ENCODE peak calls at places on chromosome 6, in four cellular contexts. One of them, this sample, is unnamed.

GRCh38 chr6:129632081-129632758 is 77.8 kb downstream of the ARHGAP18 start:
- DNase-seq in IMR-90: no peak
- DNase-seq in pancreas: no peak
- DNase-seq in body of pancreas: no peak
- DNase-seq in this sample: no peak

GRCh38 chr6:56944651-56945050 is 10.3 kb upstream of the BEND6 start:
- DNase-seq in body of pancreas: no peak
- DNase-seq in IMR-90: no peak
- DNase-seq in pancreas: no peak
- DNase-seq in this sample: no peak

GRCh38 chr6:108446629-108447150 is 114.0 kb upstream of the FOXO3 start:
- DNase-seq in IMR-90: no peak
- DNase-seq in pancreas: no peak
- DNase-seq in body of pancreas: no peak
- DNase-seq in this sample: no peak

GRCh38 chr6:84685983-84686584 is 78.3 kb downstream of the TBX18 start:
- DNase-seq in IMR-90: peak; percentile 16
- DNase-seq in body of pancreas: no peak
- DNase-seq in pancreas: no peak
- DNase-seq in this sample: peak; percentile 8

GRCh38 chr6:144561455-144562043 is 276.4 kb downstream of the UTRN start:
- DNase-seq in body of pancreas: no peak
- DNase-seq in IMR-90: no peak
- DNase-seq in pancreas: no peak
- DNase-seq in this sample: no peak

GRCh38 chr6:158667360-158667981 is 17.6 kb downstream of the SYTL3 start:
- DNase-seq in pancreas: no peak
- DNase-seq in IMR-90: no peak
- DNase-seq in body of pancreas: no peak
- DNase-seq in this sample: no peak

GRCh38 chr6:140079328-140079727 is 704.9 kb upstream of the CITED2 start:
- DNase-seq in IMR-90: peak; percentile 71
- DNase-seq in body of pancreas: peak; percentile 62
- DNase-seq in pancreas: no peak
- DNase-seq in this sample: no peak

GRCh38 chr6:158039571-158040050 is 57.9 kb downstream of the SYNJ2 start:
- DNase-seq in body of pancreas: no peak
- DNase-seq in IMR-90: peak; percentile 52
- DNase-seq in pancreas: no peak
- DNase-seq in this sample: no peak

GRCh38 chr6:107323133-107323785 is 136.1 kb downstream of the PDSS2 start:
- DNase-seq in IMR-90: peak; percentile 66
- DNase-seq in pancreas: no peak
- DNase-seq in body of pancreas: no peak
- DNase-seq in this sample: no peak

GRCh38 chr6:77511860-77512259 is 48.6 kb upstream of the HTR1B start:
- DNase-seq in body of pancreas: no peak
- DNase-seq in IMR-90: no peak
- DNase-seq in pancreas: no peak
- DNase-seq in this sample: no peak

GRCh38 chr6:3227363-3228045 is at the start of gene TUBB2B:
- DNase-seq in body of pancreas: peak; percentile 60
- DNase-seq in pancreas: peak; percentile 54
- DNase-seq in IMR-90: peak; percentile 37
- DNase-seq in this sample: no peak

GRCh38 chr6:170505306-170505705 is 47.8 kb downstream of the PSMB1 start:
- DNase-seq in pancreas: peak; percentile 23
- DNase-seq in body of pancreas: peak; percentile 14
- DNase-seq in IMR-90: no peak
- DNase-seq in this sample: no peak

GRCh38 chr6:111277819-111278218 is 190.5 kb downstream of the SLC16A10 start:
- DNase-seq in IMR-90: no peak
- DNase-seq in body of pancreas: no peak
- DNase-seq in pancreas: no peak
- DNase-seq in this sample: no peak

GRCh38 chr6:111623046-111623718 is 17.5 kb upstream of the TRAF3IP2 start:
- DNase-seq in IMR-90: no peak
- DNase-seq in pancreas: no peak
- DNase-seq in body of pancreas: no peak
- DNase-seq in this sample: peak; percentile 92

GRCh38 chr6:17817763-17818162 is 111.0 kb upstream of the NUP153 start:
- DNase-seq in body of pancreas: no peak
- DNase-seq in pancreas: no peak
- DNase-seq in IMR-90: no peak
- DNase-seq in this sample: no peak

GRCh38 chr6:109687271-109687721 is 3.7 kb downstream of the AK9 start:
- DNase-seq in pancreas: no peak
- DNase-seq in IMR-90: peak; percentile 96
- DNase-seq in body of pancreas: no peak
- DNase-seq in this sample: peak; percentile 96

GRCh38 chr6:107769053-107769658 is 55.0 kb downstream of the SCML4 start:
- DNase-seq in IMR-90: no peak
- DNase-seq in body of pancreas: no peak
- DNase-seq in pancreas: no peak
- DNase-seq in this sample: peak; percentile 48

GRCh38 chr6:7917729-7918128 is 7.1 kb upstream of the TXNDC5 start:
- DNase-seq in pancreas: no peak
- DNase-seq in body of pancreas: no peak
- DNase-seq in IMR-90: no peak
- DNase-seq in this sample: no peak

GRCh38 chr6:167791036-167791779 is 35.5 kb upstream of the AFDN start:
- DNase-seq in pancreas: no peak
- DNase-seq in IMR-90: no peak
- DNase-seq in body of pancreas: peak; percentile 55
- DNase-seq in this sample: peak; percentile 76

GRCh38 chr6:5205035-5205469 is 55.7 kb downstream of the LYRM4 start:
- DNase-seq in body of pancreas: no peak
- DNase-seq in IMR-90: no peak
- DNase-seq in pancreas: no peak
- DNase-seq in this sample: no peak

GRCh38 chr6:38650207-38650752 is 10.6 kb upstream of the BTBD9 start:
- DNase-seq in pancreas: no peak
- DNase-seq in IMR-90: no peak
- DNase-seq in body of pancreas: no peak
- DNase-seq in this sample: no peak

GRCh38 chr6:170086639-170087420 is 204.0 kb downstream of the DLL1 start:
- DNase-seq in IMR-90: no peak
- DNase-seq in body of pancreas: no peak
- DNase-seq in pancreas: no peak
- DNase-seq in this sample: no peak

GRCh38 chr6:132750455-132751248 is 7.1 kb downstream of the VNN2 start:
- DNase-seq in IMR-90: no peak
- DNase-seq in pancreas: no peak
- DNase-seq in body of pancreas: no peak
- DNase-seq in this sample: no peak

GRCh38 chr6:127053032-127053908 is 65.2 kb upstream of the RSPO3 start:
- DNase-seq in IMR-90: peak; percentile 19
- DNase-seq in pancreas: no peak
- DNase-seq in body of pancreas: no peak
- DNase-seq in this sample: peak; percentile 58

GRCh38 chr6:5619249-5619648 is 357.9 kb downstream of the FARS2 start:
- DNase-seq in body of pancreas: no peak
- DNase-seq in IMR-90: no peak
- DNase-seq in pancreas: no peak
- DNase-seq in this sample: no peak

GRCh38 chr6:43274916-43275597 is 23.0 kb upstream of the SLC22A7 start:
- DNase-seq in body of pancreas: peak; percentile 63
- DNase-seq in pancreas: peak; percentile 49
- DNase-seq in IMR-90: no peak
- DNase-seq in this sample: no peak

GRCh38 chr6:121435444-121436069 is at the start of gene GJA1:
- DNase-seq in IMR-90: peak; percentile 86
- DNase-seq in body of pancreas: no peak
- DNase-seq in pancreas: no peak
- DNase-seq in this sample: peak; percentile 87

GRCh38 chr6:33312361-33313104 is 1.3 kb downstream of the TAPBP start:
- DNase-seq in IMR-90: peak; percentile 64
- DNase-seq in pancreas: peak; percentile 80
- DNase-seq in body of pancreas: peak; percentile 91
- DNase-seq in this sample: peak; percentile 84

GRCh38 chr6:111975501-111975900 is 78.4 kb upstream of the CCN6 start:
- DNase-seq in IMR-90: no peak
- DNase-seq in pancreas: no peak
- DNase-seq in body of pancreas: no peak
- DNase-seq in this sample: no peak

GRCh38 chr6:162711376-162711775 is 16.2 kb downstream of the PRKN start:
- DNase-seq in body of pancreas: no peak
- DNase-seq in IMR-90: no peak
- DNase-seq in pancreas: no peak
- DNase-seq in this sample: no peak

GRCh38 chr6:67112120-67112519 is 1405.1 kb upstream of the EYS start:
- DNase-seq in body of pancreas: no peak
- DNase-seq in pancreas: no peak
- DNase-seq in IMR-90: no peak
- DNase-seq in this sample: no peak

GRCh38 chr6:167116109-167116837 is 6.6 kb upstream of the CCR6 start:
- DNase-seq in IMR-90: no peak
- DNase-seq in body of pancreas: peak; percentile 12
- DNase-seq in pancreas: no peak
- DNase-seq in this sample: no peak

GRCh38 chr6:143688681-143689080 is 10.9 kb downstream of the PHACTR2 start:
- DNase-seq in body of pancreas: no peak
- DNase-seq in pancreas: no peak
- DNase-seq in IMR-90: no peak
- DNase-seq in this sample: no peak

GRCh38 chr6:134170844-134171243 is 118.4 kb upstream of the SLC2A12 start:
- DNase-seq in IMR-90: peak; percentile 51
- DNase-seq in body of pancreas: peak; percentile 34
- DNase-seq in pancreas: no peak
- DNase-seq in this sample: no peak

GRCh38 chr6:11480541-11480940 is 57.0 kb upstream of the TMEM170B start:
- DNase-seq in pancreas: no peak
- DNase-seq in body of pancreas: no peak
- DNase-seq in IMR-90: no peak
- DNase-seq in this sample: no peak

GRCh38 chr6:56570434-56571359 is 72.0 kb downstream of the DST start:
- DNase-seq in pancreas: no peak
- DNase-seq in body of pancreas: peak; percentile 13
- DNase-seq in IMR-90: peak; percentile 39
- DNase-seq in this sample: peak; percentile 43

GRCh38 chr6:144969873-144970272 is 684.7 kb downstream of the UTRN start:
- DNase-seq in IMR-90: no peak
- DNase-seq in body of pancreas: no peak
- DNase-seq in pancreas: no peak
- DNase-seq in this sample: no peak

GRCh38 chr6:164925681-164926530 is 383.5 kb downstream of the C6orf118 start:
- DNase-seq in body of pancreas: no peak
- DNase-seq in IMR-90: no peak
- DNase-seq in pancreas: no peak
- DNase-seq in this sample: no peak

GRCh38 chr6:148272597-148272996 is 70.0 kb upstream of the SASH1 start:
- DNase-seq in IMR-90: no peak
- DNase-seq in pancreas: no peak
- DNase-seq in body of pancreas: no peak
- DNase-seq in this sample: no peak
- H3K4me3 ChIP-seq in IMR-90: no peak overlapping the region
- H3K4me3 ChIP-seq in pancreas: no peak overlapping the region
- H3K4me3 ChIP-seq in body of pancreas: no peak overlapping the region
- H3K4me3 ChIP-seq in this sample: no peak overlapping the region

GRCh38 chr6:36539814-36540568 is 7.3 kb downstream of the STK38 start:
- DNase-seq in IMR-90: no peak
- DNase-seq in pancreas: no peak
- DNase-seq in body of pancreas: no peak
- DNase-seq in this sample: no peak
- TF ChIP-seq CTCF in IMR-90: peak; percentile 3
- TF ChIP-seq CTCF in pancreas: no peak
- TF ChIP-seq CTCF in body of pancreas: no peak
- TF ChIP-seq CTCF in this sample: no peak

GRCh38 chr6:16137451-16137801 is 8.5 kb downstream of the MYLIP start:
- DNase-seq in body of pancreas: no peak
- DNase-seq in pancreas: no peak
- DNase-seq in IMR-90: no peak
- DNase-seq in this sample: no peak

GRCh38 chr6:16139541-16139940 is 10.7 kb downstream of the MYLIP start:
- DNase-seq in IMR-90: no peak
- DNase-seq in body of pancreas: no peak
- DNase-seq in pancreas: no peak
- DNase-seq in this sample: no peak

GRCh38 chr6:16140607-16141006 is 11.7 kb downstream of the MYLIP start:
- DNase-seq in IMR-90: no peak
- DNase-seq in pancreas: no peak
- DNase-seq in body of pancreas: no peak
- DNase-seq in this sample: no peak

GRCh38 chr6:16145038-16145437 is 16.2 kb downstream of the MYLIP start:
- DNase-seq in pancreas: no peak
- DNase-seq in body of pancreas: no peak
- DNase-seq in IMR-90: no peak
- DNase-seq in this sample: no peak

GRCh38 chr6:16141514-16141913 is 12.6 kb downstream of the MYLIP start:
- DNase-seq in IMR-90: no peak
- DNase-seq in pancreas: no peak
- DNase-seq in body of pancreas: no peak
- DNase-seq in this sample: no peak
- H3K36me3 ChIP-seq in IMR-90: peaks cover 38% of the 10 kb centered on the region
- H3K36me3 ChIP-seq in pancreas: no peaks in the 10 kb centered on the region
- H3K36me3 ChIP-seq in body of pancreas: peaks cover 7% of the 10 kb centered on the region
- H3K36me3 ChIP-seq in this sample: peaks cover 8% of the 10 kb centered on the region

GRCh38 chr6:130931683-130932082 is 104.5 kb downstream of the SMLR1 start:
- DNase-seq in body of pancreas: no peak
- DNase-seq in pancreas: no peak
- DNase-seq in IMR-90: no peak
- DNase-seq in this sample: no peak

GRCh38 chr6:130934848-130935585 is 107.8 kb downstream of the SMLR1 start:
- DNase-seq in body of pancreas: no peak
- DNase-seq in IMR-90: no peak
- DNase-seq in pancreas: no peak
- DNase-seq in this sample: no peak

GRCh38 chr6:130932438-130932837 is 105.2 kb downstream of the SMLR1 start:
- DNase-seq in body of pancreas: no peak
- DNase-seq in IMR-90: no peak
- DNase-seq in pancreas: no peak
- DNase-seq in this sample: no peak

GRCh38 chr6:130933712-130934200 is 106.5 kb downstream of the SMLR1 start:
- DNase-seq in IMR-90: peak; percentile 51
- DNase-seq in body of pancreas: no peak
- DNase-seq in pancreas: no peak
- DNase-seq in this sample: no peak

GRCh38 chr6:130932956-130933355 is 105.8 kb downstream of the SMLR1 start:
- DNase-seq in body of pancreas: no peak
- DNase-seq in IMR-90: no peak
- DNase-seq in pancreas: no peak
- DNase-seq in this sample: no peak
- H3K4me3 ChIP-seq in body of pancreas: no peak overlapping the region
- H3K4me3 ChIP-seq in IMR-90: no peak overlapping the region
- H3K4me3 ChIP-seq in pancreas: no peak overlapping the region
- H3K4me3 ChIP-seq in this sample: no peak overlapping the region

This sample was measured in bronchial epithelial cell.